ENCODE peak calls at places on chromosome 1, in five cellular contexts. One of them, this sample, is unnamed.

GRCh38 chr1:193462629-193463320 is 276.4 kb upstream of the B3GALT2 start:
- DNase-seq in K562: no peak
- DNase-seq in suprapubic skin: no peak
- DNase-seq in upper lobe of left lung: no peak
- DNase-seq in sigmoid colon: no peak
- DNase-seq in this sample: no peak

GRCh38 chr1:115677172-115677542 is 35.4 kb downstream of the VANGL1 start:
- DNase-seq in suprapubic skin: no peak
- DNase-seq in K562: no peak
- DNase-seq in sigmoid colon: no peak
- DNase-seq in upper lobe of left lung: no peak
- DNase-seq in this sample: no peak

GRCh38 chr1:161390559-161390858 is 22.8 kb upstream of the CFAP126 start:
- DNase-seq in upper lobe of left lung: no peak
- DNase-seq in suprapubic skin: no peak
- DNase-seq in sigmoid colon: no peak
- DNase-seq in K562: no peak
- DNase-seq in this sample: no peak

GRCh38 chr1:156115514-156116374 is 1.2 kb downstream of the LMNA start:
- DNase-seq in sigmoid colon: peak; percentile 87
- DNase-seq in upper lobe of left lung: peak; percentile 57
- DNase-seq in suprapubic skin: peak; percentile 89
- DNase-seq in K562: no peak
- DNase-seq in this sample: no peak

GRCh38 chr1:189658381-189658780 is 819.3 kb downstream of the BRINP3 start:
- DNase-seq in K562: no peak
- DNase-seq in sigmoid colon: no peak
- DNase-seq in suprapubic skin: no peak
- DNase-seq in upper lobe of left lung: no peak
- DNase-seq in this sample: no peak

GRCh38 chr1:239053269-239053668 is 333.1 kb upstream of the CHRM3 start:
- DNase-seq in K562: no peak
- DNase-seq in suprapubic skin: no peak
- DNase-seq in sigmoid colon: no peak
- DNase-seq in upper lobe of left lung: no peak
- DNase-seq in this sample: no peak

GRCh38 chr1:25612421-25612820 is 4.2 kb upstream of the MAN1C1 start:
- DNase-seq in suprapubic skin: no peak
- DNase-seq in sigmoid colon: no peak
- DNase-seq in upper lobe of left lung: no peak
- DNase-seq in K562: no peak
- DNase-seq in this sample: no peak

GRCh38 chr1:226730064-226730463 is 9.0 kb downstream of the ITPKB start:
- DNase-seq in upper lobe of left lung: no peak
- DNase-seq in K562: no peak
- DNase-seq in suprapubic skin: peak; percentile 18
- DNase-seq in sigmoid colon: peak; percentile 26
- DNase-seq in this sample: no peak

GRCh38 chr1:246107516-246108277 is 399.4 kb downstream of the SMYD3 start:
- DNase-seq in K562: no peak
- DNase-seq in suprapubic skin: no peak
- DNase-seq in sigmoid colon: no peak
- DNase-seq in upper lobe of left lung: no peak
- DNase-seq in this sample: no peak

GRCh38 chr1:150695561-150695960 is 1.4 kb downstream of the GOLPH3L start:
- DNase-seq in suprapubic skin: no peak
- DNase-seq in upper lobe of left lung: no peak
- DNase-seq in K562: no peak
- DNase-seq in sigmoid colon: no peak
- DNase-seq in this sample: no peak

DNA sequence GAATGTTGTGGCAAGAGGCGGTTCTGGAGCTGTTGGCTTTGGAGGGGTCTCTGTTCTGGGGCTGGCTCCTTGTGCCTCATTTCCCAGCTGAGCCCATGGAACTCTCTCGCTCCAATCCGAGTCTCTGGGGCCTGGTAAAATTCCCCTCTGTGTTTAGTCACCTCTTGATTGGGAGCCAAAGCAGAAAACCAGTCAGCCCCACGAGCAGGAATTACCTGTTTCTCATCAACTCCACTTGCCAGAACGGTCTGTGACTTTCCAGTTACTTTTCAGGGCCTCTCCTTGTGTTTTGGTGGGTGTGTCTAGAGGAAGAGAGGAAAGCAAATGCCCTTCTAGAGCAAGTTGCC is 10.8 kb upstream of the S100A11 start:
- DNase-seq in sigmoid colon: peak; percentile 86
- DNase-seq in upper lobe of left lung: peak; percentile 78
- DNase-seq in K562: peak; percentile 23
- DNase-seq in suprapubic skin: peak; percentile 86
- DNase-seq in this sample: no peak
- H3K4me1 ChIP-seq in sigmoid colon: peaks cover 23% of the 10 kb centered on the region
- H3K4me1 ChIP-seq in upper lobe of left lung: peaks cover 25% of the 10 kb centered on the region
- H3K4me1 ChIP-seq in K562: peaks cover 19% of the 10 kb centered on the region
- H3K4me1 ChIP-seq in suprapubic skin: peaks cover 62% of the 10 kb centered on the region
- H3K4me1 ChIP-seq in this sample: peaks cover 38% of the 10 kb centered on the region

GRCh38 chr1:84702143-84702542 is 11.9 kb upstream of the SSX2IP start:
- DNase-seq in upper lobe of left lung: no peak
- DNase-seq in suprapubic skin: no peak
- DNase-seq in K562: no peak
- DNase-seq in sigmoid colon: no peak
- DNase-seq in this sample: no peak

GRCh38 chr1:84698151-84698651 is 7.9 kb upstream of the SSX2IP start:
- DNase-seq in sigmoid colon: no peak
- DNase-seq in K562: no peak
- DNase-seq in upper lobe of left lung: no peak
- DNase-seq in suprapubic skin: no peak
- DNase-seq in this sample: no peak

GRCh38 chr1:84701366-84701765 is 11.1 kb upstream of the SSX2IP start:
- DNase-seq in upper lobe of left lung: no peak
- DNase-seq in K562: no peak
- DNase-seq in sigmoid colon: no peak
- DNase-seq in suprapubic skin: no peak
- DNase-seq in this sample: no peak

GRCh38 chr1:84700065-84700464 is 9.8 kb upstream of the SSX2IP start:
- DNase-seq in K562: no peak
- DNase-seq in upper lobe of left lung: no peak
- DNase-seq in sigmoid colon: no peak
- DNase-seq in suprapubic skin: no peak
- DNase-seq in this sample: no peak

DNA sequence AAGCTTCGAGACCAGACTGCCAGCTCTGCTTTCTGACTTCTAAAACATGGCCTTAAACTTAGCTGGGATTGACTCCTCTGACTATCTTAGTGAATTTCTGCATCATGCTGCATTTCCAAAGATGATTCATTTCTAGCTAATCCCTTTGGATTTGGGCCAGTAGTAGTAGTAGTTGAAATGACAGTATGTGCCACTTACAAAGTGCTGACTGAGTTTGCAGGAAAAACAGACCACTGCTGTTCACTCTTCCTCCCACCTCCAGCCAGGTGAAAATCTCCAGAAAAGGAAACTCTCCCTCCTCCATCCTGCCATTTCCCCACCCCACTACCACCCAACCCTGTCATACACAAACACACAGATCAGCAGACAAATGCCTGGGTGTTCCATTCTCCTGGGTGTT is 8.5 kb upstream of the SSX2IP start:
- DNase-seq in upper lobe of left lung: no peak
- DNase-seq in suprapubic skin: no peak
- DNase-seq in K562: peak; percentile 20
- DNase-seq in sigmoid colon: no peak
- DNase-seq in this sample: no peak
- TF ChIP-seq POLR2AphosphoS5 in upper lobe of left lung: no peak
- TF ChIP-seq POLR2AphosphoS5 in suprapubic skin: no peak
- TF ChIP-seq POLR2AphosphoS5 in K562: no peak
- TF ChIP-seq POLR2AphosphoS5 in sigmoid colon: no peak
- TF ChIP-seq POLR2AphosphoS5 in this sample: no peak

DNA sequence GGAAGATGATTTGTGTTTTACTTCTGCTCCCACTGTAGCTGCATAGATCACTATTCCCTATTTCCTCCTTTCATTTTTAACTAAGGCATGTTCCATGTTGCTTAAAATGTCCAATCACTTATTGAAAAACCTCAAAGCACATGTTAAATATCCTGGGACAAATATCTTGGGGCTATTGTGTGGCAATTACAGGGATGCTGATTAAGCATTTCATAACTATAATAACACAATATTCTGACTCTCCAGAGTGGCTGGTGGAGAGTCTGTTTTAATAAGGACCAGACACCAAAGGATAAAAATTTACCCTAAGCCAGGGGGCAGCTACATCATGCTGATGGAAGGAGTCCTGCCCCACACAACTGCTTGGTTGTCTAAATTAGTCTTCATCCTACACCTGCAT is 8.5 kb upstream of the LYST start:
- DNase-seq in suprapubic skin: no peak
- DNase-seq in sigmoid colon: no peak
- DNase-seq in upper lobe of left lung: no peak
- DNase-seq in K562: no peak
- DNase-seq in this sample: no peak
- H3K36me3 ChIP-seq in suprapubic skin: no peaks in the 10 kb centered on the region
- H3K36me3 ChIP-seq in sigmoid colon: no peaks in the 10 kb centered on the region
- H3K36me3 ChIP-seq in upper lobe of left lung: no peaks in the 10 kb centered on the region
- H3K36me3 ChIP-seq in K562: no peaks in the 10 kb centered on the region
- H3K36me3 ChIP-seq in this sample: no peaks in the 10 kb centered on the region

GRCh38 chr1:234658143-234658542 is 48.2 kb upstream of the IRF2BP2 start:
- DNase-seq in suprapubic skin: peak; percentile 76
- DNase-seq in upper lobe of left lung: peak; percentile 73
- DNase-seq in K562: no peak
- DNase-seq in sigmoid colon: no peak
- DNase-seq in this sample: no peak

GRCh38 chr1:234654002-234654733 is 44.2 kb upstream of the IRF2BP2 start:
- DNase-seq in upper lobe of left lung: no peak
- DNase-seq in suprapubic skin: no peak
- DNase-seq in K562: no peak
- DNase-seq in sigmoid colon: no peak
- DNase-seq in this sample: no peak

GRCh38 chr1:234656981-234657651 is 47.1 kb upstream of the IRF2BP2 start:
- DNase-seq in suprapubic skin: no peak
- DNase-seq in K562: no peak
- DNase-seq in upper lobe of left lung: no peak
- DNase-seq in sigmoid colon: no peak
- DNase-seq in this sample: no peak

GRCh38 chr1:234656070-234656875 is 46.3 kb upstream of the IRF2BP2 start:
- DNase-seq in K562: no peak
- DNase-seq in sigmoid colon: no peak
- DNase-seq in suprapubic skin: no peak
- DNase-seq in upper lobe of left lung: no peak
- DNase-seq in this sample: no peak

GRCh38 chr1:234655328-234656069 is 45.5 kb upstream of the IRF2BP2 start:
- DNase-seq in K562: no peak
- DNase-seq in sigmoid colon: no peak
- DNase-seq in suprapubic skin: no peak
- DNase-seq in upper lobe of left lung: no peak
- DNase-seq in this sample: no peak
- H3K4me1 ChIP-seq in K562: peaks cover 12% of the 10 kb centered on the region
- H3K4me1 ChIP-seq in sigmoid colon: peaks cover 3% of the 10 kb centered on the region
- H3K4me1 ChIP-seq in suprapubic skin: peaks cover 43% of the 10 kb centered on the region
- H3K4me1 ChIP-seq in upper lobe of left lung: peaks cover 16% of the 10 kb centered on the region
- H3K4me1 ChIP-seq in this sample: peaks cover 14% of the 10 kb centered on the region

DNA sequence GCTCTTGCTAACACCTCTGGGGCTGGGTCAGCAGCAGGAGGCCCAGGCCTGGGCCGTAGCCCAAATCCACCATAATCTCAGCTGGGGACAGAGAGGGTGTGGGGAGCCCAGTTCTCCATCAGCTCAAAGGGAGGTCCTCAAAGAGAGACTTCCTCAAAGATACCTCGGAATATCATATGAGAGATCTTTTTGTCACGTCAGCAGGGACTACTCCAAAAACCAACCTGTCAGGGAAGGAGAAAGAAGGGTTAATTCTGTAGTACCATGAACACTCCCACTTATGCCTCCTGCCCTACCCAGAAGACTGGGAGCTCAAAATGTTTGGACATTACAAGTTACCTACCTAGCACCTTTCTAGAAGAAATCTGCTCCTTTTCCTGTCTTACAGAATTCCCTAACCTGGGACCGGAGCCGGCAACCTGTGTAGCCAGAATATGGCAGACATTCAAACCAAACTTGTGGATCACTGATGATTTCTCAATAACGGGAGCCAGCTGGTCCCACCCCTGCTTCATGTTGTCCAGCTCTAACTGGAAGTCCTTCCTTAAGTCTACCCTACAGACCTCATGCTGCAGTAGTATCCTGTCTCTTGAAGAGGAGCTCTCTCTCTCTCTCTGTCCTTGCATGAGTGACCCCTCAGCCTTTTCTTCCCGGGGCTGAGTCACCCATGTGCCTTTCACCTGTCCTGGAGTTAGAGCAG is 4.8 kb downstream of the RSPO1 start:
- DNase-seq in suprapubic skin: no peak
- DNase-seq in upper lobe of left lung: no peak
- DNase-seq in K562: no peak
- DNase-seq in sigmoid colon: no peak
- DNase-seq in this sample: no peak
- TF ChIP-seq POLR2AphosphoS5 in suprapubic skin: no peak
- TF ChIP-seq POLR2AphosphoS5 in upper lobe of left lung: no peak
- TF ChIP-seq POLR2AphosphoS5 in K562: no peak
- TF ChIP-seq POLR2AphosphoS5 in sigmoid colon: no peak
- TF ChIP-seq POLR2AphosphoS5 in this sample: no peak

GRCh38 chr1:37859507-37860345 is at the start of gene MTF1:
- DNase-seq in K562: peak; percentile 99
- DNase-seq in suprapubic skin: peak; percentile 98
- DNase-seq in sigmoid colon: peak; percentile 99
- DNase-seq in upper lobe of left lung: peak; percentile 97
- DNase-seq in this sample: peak; percentile 99
- H3K36me3 ChIP-seq in K562: peaks cover 40% of the 10 kb centered on the region
- H3K36me3 ChIP-seq in suprapubic skin: peaks cover 22% of the 10 kb centered on the region
- H3K36me3 ChIP-seq in sigmoid colon: peaks cover 9% of the 10 kb centered on the region
- H3K36me3 ChIP-seq in upper lobe of left lung: peaks cover 14% of the 10 kb centered on the region
- H3K36me3 ChIP-seq in this sample: peaks cover 65% of the 10 kb centered on the region

DNA sequence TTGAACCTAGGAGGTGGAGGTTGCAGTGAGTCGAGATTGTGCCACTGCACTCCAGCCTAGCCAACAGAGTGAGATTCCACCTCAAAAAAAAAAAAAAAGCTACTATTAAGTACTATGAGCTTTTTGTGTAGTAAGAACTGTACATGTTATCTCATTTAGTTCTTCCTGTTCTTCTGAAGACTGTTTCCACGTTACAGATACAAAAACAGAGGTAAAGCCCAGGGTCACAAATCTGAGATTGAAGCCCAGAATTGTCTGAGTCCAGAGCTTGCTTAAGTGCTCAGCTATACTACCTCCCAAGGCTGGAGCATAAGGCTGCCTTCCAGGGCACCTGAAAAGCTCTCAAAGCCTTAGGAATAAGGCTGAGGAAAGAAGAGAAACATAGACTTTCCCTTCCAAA is 2.9 kb downstream of the FABP3 start:
- DNase-seq in K562: no peak
- DNase-seq in sigmoid colon: no peak
- DNase-seq in suprapubic skin: no peak
- DNase-seq in upper lobe of left lung: no peak
- DNase-seq in this sample: no peak
- H3K4me1 ChIP-seq in K562: peaks cover 18% of the 10 kb centered on the region
- H3K4me1 ChIP-seq in sigmoid colon: peaks cover 51% of the 10 kb centered on the region
- H3K4me1 ChIP-seq in suprapubic skin: peaks cover 36% of the 10 kb centered on the region
- H3K4me1 ChIP-seq in upper lobe of left lung: peaks cover 22% of the 10 kb centered on the region
- H3K4me1 ChIP-seq in this sample: peaks cover 22% of the 10 kb centered on the region

DNA sequence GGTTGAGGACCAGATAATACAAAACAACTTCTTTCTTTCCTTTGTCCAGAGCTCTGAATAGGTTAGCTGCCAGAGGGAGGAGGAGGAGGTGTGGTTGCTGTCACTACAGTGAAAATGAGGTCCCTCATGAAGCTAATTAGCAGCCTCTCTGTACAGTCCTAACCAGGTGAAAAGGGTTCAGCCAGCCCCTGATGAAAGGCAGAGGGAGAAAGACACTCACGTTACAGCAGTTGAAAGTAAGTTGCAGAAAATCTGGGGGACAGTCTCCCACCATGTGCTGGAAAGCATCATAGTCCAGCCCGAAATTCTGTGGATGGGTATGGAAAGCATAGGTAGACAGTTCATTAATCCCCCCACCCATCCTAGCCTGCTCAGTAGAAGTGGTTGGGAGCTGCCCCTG is 6.2 kb upstream of the MUTYH start:
- DNase-seq in K562: no peak
- DNase-seq in upper lobe of left lung: no peak
- DNase-seq in sigmoid colon: no peak
- DNase-seq in suprapubic skin: no peak
- DNase-seq in this sample: no peak
- TF ChIP-seq POLR2AphosphoS5 in K562: no peak
- TF ChIP-seq POLR2AphosphoS5 in upper lobe of left lung: no peak
- TF ChIP-seq POLR2AphosphoS5 in sigmoid colon: no peak
- TF ChIP-seq POLR2AphosphoS5 in suprapubic skin: no peak
- TF ChIP-seq POLR2AphosphoS5 in this sample: no peak